ENCODE peak calls at places on chromosomes 1 and 21, in ten cellular contexts. C is brain microvascular endothelial cell, H is AG04450, Z is tibial artery, T is astrocyte of the spinal cord, F is fibroblast of pulmonary artery, M is A549, L is sigmoid colon, E is Caco-2, B is IMR-90. S is an unnamed sample.

GRCh38 chr1:41618066-41618825 is 133.8 kb upstream of the EDN2 start:
- DNase-seq in E (no peak), T (peak; percentile 41), M (no peak), B (peak; percentile 44), H (no peak), Z (peak; percentile 95), L (peak; percentile 87), C (no peak), F (peak; percentile 64), S (no peak)

GRCh38 chr1:209062081-209062480 is 521.4 kb upstream of the CAMK1G start:
- DNase-seq in T (no peak), F (no peak), L (no peak), M (no peak), H (no peak), B (no peak), Z (no peak), E (no peak), C (no peak), S (no peak)

GRCh38 chr1:1281533-1282321 is 1.5 kb downstream of the SCNN1D start:
- DNase-seq in L (peak; percentile 65), M (peak; percentile 59), Z (no peak), H (no peak), B (peak; percentile 81), F (peak; percentile 53), T (no peak), E (no peak), C (peak; percentile 57), S (no peak)

GRCh38 chr1:21921100-21921875 is 15.8 kb downstream of the HSPG2 start:
- DNase-seq in E (peak; percentile 75), B (no peak), T (no peak), C (no peak), L (peak; percentile 65), Z (no peak), H (no peak), M (no peak), F (no peak), S (no peak)

GRCh38 chr1:174874337-174875053 is 125.3 kb upstream of the CACYBP start:
- DNase-seq in Z (no peak), L (no peak), F (no peak), C (no peak), E (no peak), H (no peak), M (no peak), B (no peak), T (no peak), S (peak; percentile 54)

GRCh38 chr1:65323246-65323645 is 13.9 kb downstream of the DNAJC6 start:
- DNase-seq in E (no peak), H (no peak), C (no peak), L (no peak), B (no peak), Z (no peak), T (no peak), M (no peak), F (no peak), S (peak; percentile 7)

GRCh38 chr1:9705337-9706098 is 54.0 kb downstream of the PIK3CD start:
- DNase-seq in Z (no peak), M (no peak), B (peak; percentile 64), F (peak; percentile 57), L (no peak), H (no peak), T (peak; percentile 68), C (no peak), E (no peak), S (no peak)

GRCh38 chr1:232795497-232796068 is 9.6 kb upstream of the MAP10 start:
- DNase-seq in B (peak; percentile 8), Z (no peak), L (no peak), M (no peak), F (no peak), C (peak; percentile 1), T (no peak), E (no peak), H (no peak), S (no peak)

GRCh38 chr1:3049164-3049563 is 19.8 kb upstream of the PRDM16 start:
- DNase-seq in F (no peak), L (peak; percentile 58), T (no peak), B (no peak), E (no peak), C (no peak), H (no peak), Z (peak; percentile 39), M (no peak), S (no peak)

GRCh38 chr21:33839167-33839716 is 76.4 kb downstream of the ATP5PO start:
- DNase-seq in T (no peak), B (no peak), H (no peak), M (no peak), F (no peak), C (no peak), Z (no peak), E (no peak), L (no peak), S (no peak)

GRCh38 chr1:165644064-165644735 is 13.2 kb downstream of the MGST3 start:
- DNase-seq in L (no peak), F (no peak), H (no peak), M (no peak), T (no peak), B (peak; percentile 31), E (no peak), C (no peak), Z (no peak), S (no peak)

GRCh38 chr1:165647970-165648369 is 16.9 kb downstream of the MGST3 start:
- DNase-seq in B (peak; percentile 29), L (no peak), C (peak; percentile 40), F (no peak), T (no peak), E (no peak), Z (no peak), H (no peak), M (no peak), S (no peak)

GRCh38 chr1:165647517-165647916 is 16.5 kb downstream of the MGST3 start:
- DNase-seq in E (peak; percentile 16), T (no peak), M (no peak), C (no peak), L (no peak), B (no peak), H (no peak), F (no peak), Z (no peak), S (no peak)

GRCh38 chr1:165648919-165649572 is 18.0 kb downstream of the MGST3 start:
- DNase-seq in H (no peak), M (no peak), B (no peak), F (no peak), Z (no peak), T (no peak), L (no peak), C (no peak), E (no peak), S (no peak)

GRCh38 chr1:165645654-165646366 is 14.8 kb downstream of the MGST3 start:
- DNase-seq in C (no peak), Z (no peak), F (no peak), H (no peak), M (peak; percentile 18), E (no peak), B (no peak), T (no peak), L (no peak), S (no peak)
- H3K4me3 ChIP-seq in C (no peak overlapping the region), Z (no peak overlapping the region), F (no peak overlapping the region), H (no peak overlapping the region), M (peak overlapping the region; percentile 9), E (no peak overlapping the region), B (no peak overlapping the region), T (no peak overlapping the region), L (no peak overlapping the region), S (no peak overlapping the region)

GRCh38 chr1:244653439-244654283 is 735 bp downstream of the DESI2 start:
- DNase-seq in H (no peak), F (no peak), C (no peak), T (peak; percentile 20), E (peak; percentile 19), L (peak; percentile 76), Z (peak; percentile 70), B (peak; percentile 31), M (peak; percentile 16), S (no peak)
- TF ChIP-seq CTCF in H (no peak), F (no peak), C (no peak), T (no peak), E (no peak), L (no peak), Z (no peak), B (no peak), M (no peak), S (no peak)

GRCh38 chr1:196649990-196650389 is 1.9 kb upstream of the CFH start:
- DNase-seq in B (no peak), H (no peak), E (no peak), C (no peak), F (no peak), T (no peak), M (no peak), Z (no peak), L (no peak), S (no peak)

GRCh38 chr1:196650403-196650802 is 1.4 kb upstream of the CFH start:
- DNase-seq in F (no peak), M (no peak), B (no peak), H (no peak), Z (no peak), C (no peak), E (no peak), L (no peak), T (no peak), S (no peak)

GRCh38 chr1:196651079-196651478 is 764 bp upstream of the CFH start:
- DNase-seq in H (no peak), T (no peak), M (no peak), C (no peak), L (no peak), B (no peak), Z (no peak), E (no peak), F (no peak), S (no peak)

GRCh38 chr1:196654271-196654670 is 2.4 kb downstream of the CFH start:
- DNase-seq in B (no peak), M (no peak), C (no peak), Z (no peak), H (no peak), T (no peak), L (no peak), F (no peak), E (no peak), S (no peak)

DNA sequence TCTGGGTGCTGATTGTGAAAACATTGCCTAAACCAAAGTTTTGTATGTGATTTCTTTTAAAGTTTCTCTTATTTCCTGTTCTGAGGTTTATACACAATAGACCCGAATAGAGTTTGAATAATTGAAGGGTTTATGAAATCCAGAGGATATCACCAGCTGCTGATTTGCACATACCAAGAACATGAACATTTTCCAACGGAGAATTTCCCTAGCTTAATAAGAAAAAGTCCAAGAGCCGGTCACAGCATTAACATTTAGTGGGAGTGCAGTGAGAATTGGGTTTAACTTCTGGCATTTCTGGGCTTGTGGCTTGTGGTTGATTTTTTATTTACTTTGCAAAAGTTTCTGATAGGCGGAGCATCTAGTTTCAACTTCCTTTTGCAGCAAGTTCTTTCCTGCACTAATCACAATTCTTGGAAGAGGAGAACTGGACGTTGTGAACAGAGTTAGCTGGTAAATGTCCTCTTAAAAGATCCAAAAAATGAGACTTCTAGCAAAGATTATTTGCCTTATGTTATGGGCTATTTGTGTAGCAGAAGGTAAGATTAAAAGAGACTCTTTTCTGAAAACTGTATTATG is at the start of gene CFH:
- DNase-seq in T (peak; percentile 94), F (peak; percentile 92), C (peak; percentile 90), H (peak; percentile 71), B (peak; percentile 91), M (no peak), L (no peak), Z (no peak), E (no peak), S (no peak)
- H3K4me3 ChIP-seq in T (peak within 1 kb of the TSS; percentile 47), F (peak within 1 kb of the TSS; percentile 63), C (peak within 1 kb of the TSS; percentile 54), H (peak within 1 kb of the TSS; percentile 28), B (peak within 1 kb of the TSS; percentile 39), M (peak within 1 kb of the TSS; percentile 30), L (peak within 1 kb of the TSS; percentile 16), Z (peak within 1 kb of the TSS; percentile 40), E (no peak within 1 kb of the TSS), S (no peak within 1 kb of the TSS)

GRCh38 chr21:32135401-32136363 is 143.2 kb downstream of the MIS18A start:
- DNase-seq in L (no peak), H (no peak), M (no peak), E (no peak), Z (no peak), B (peak; percentile 1), F (no peak), C (peak; percentile 1), T (peak; percentile 71), S (peak; percentile 46)
- TF ChIP-seq CTCF in L (no peak), H (no peak), M (no peak), E (no peak), Z (no peak), B (no peak), F (no peak), C (no peak), T (no peak), S (peak; percentile 13)